ENCODE peak calls at places on chromosomes 7 and 10, in ten cellular contexts. K is A549, F is HepG2, P is heart left ventricle, G is upper lobe of left lung, T is IMR-90, Q is gastrocnemius medialis, Y is HCT116, X is body of pancreas, B is K562. S is an unnamed sample.

GRCh38 chr7:140033779-140034363 is 28.9 kb downstream of the PARP12 start:
- ATAC-seq in T (no peak), X (no peak), G (no peak), Y (no peak), B (no peak), F (no peak), P (no peak), Q (no peak), K (no peak), S (no peak)

GRCh38 chr7:117129538-117129955 is 176.2 kb downstream of the ST7 start:
- ATAC-seq in X (no peak), K (no peak), G (no peak), P (peak), Q (no peak), B (no peak), T (no peak), Y (no peak), F (no peak), S (peak)

GRCh38 chr10:58757352-58758071 is 244.8 kb downstream of the BICC1 start:
- ATAC-seq in P (no peak), F (no peak), B (no peak), Y (no peak), Q (peak), X (no peak), K (no peak), T (no peak), G (no peak), S (no peak)

GRCh38 chr7:25887266-25887665 is 264.7 kb upstream of the NFE2L3 start:
- ATAC-seq in T (no peak), F (no peak), X (no peak), Q (no peak), G (no peak), B (no peak), K (no peak), P (no peak), Y (no peak), S (no peak)

GRCh38 chr10:3873728-3874461 is 88.9 kb upstream of the KLF6 start:
- ATAC-seq in X (peak), P (peak), Q (no peak), T (no peak), B (peak), G (no peak), F (no peak), Y (no peak), K (peak), S (peak)

GRCh38 chr7:158394936-158395335 is 192.7 kb downstream of the PTPRN2 start:
- ATAC-seq in B (peak), T (no peak), G (no peak), F (peak), P (no peak), X (no peak), Q (no peak), K (peak), Y (peak), S (no peak)

GRCh38 chr10:11906714-11907113 is 83.6 kb downstream of the PROSER2 start:
- ATAC-seq in K (no peak), F (no peak), Q (no peak), G (no peak), P (no peak), T (no peak), X (no peak), B (no peak), Y (no peak), S (no peak)

GRCh38 chr10:127576751-127577161 is 27.6 kb downstream of the NPS start:
- ATAC-seq in P (peak), X (no peak), K (no peak), B (no peak), F (no peak), Y (no peak), Q (peak), T (no peak), G (no peak), S (no peak)

GRCh38 chr7:151110941-151111645 is 24.8 kb downstream of the AGAP3 start:
- ATAC-seq in F (peak), T (peak), K (peak), B (peak), Q (peak), Y (peak), P (peak), X (peak), G (peak), S (peak)

GRCh38 chr10:132403511-132404168 is 6.6 kb downstream of the PWWP2B start:
- ATAC-seq in X (no peak), T (no peak), Q (no peak), P (no peak), B (no peak), G (no peak), F (no peak), Y (no peak), K (no peak), S (no peak)

GRCh38 chr10:68144709-68145108 is 35.4 kb downstream of the MYPN start:
- ATAC-seq in P (no peak), G (no peak), K (no peak), Y (no peak), Q (no peak), B (no peak), X (peak), F (no peak), T (no peak), S (no peak)

GRCh38 chr10:85175635-85176034 is 847.2 kb downstream of the CCSER2 start:
- ATAC-seq in F (no peak), Q (no peak), T (no peak), G (no peak), Y (peak), P (no peak), B (no peak), X (no peak), K (no peak), S (no peak)

GRCh38 chr7:2886391-2886790 is 42.3 kb upstream of the GNA12 start:
- ATAC-seq in Y (peak), K (peak), G (no peak), X (no peak), F (peak), B (no peak), Q (no peak), P (no peak), T (no peak), S (no peak)

GRCh38 chr7:121440857-121441503 is 44.9 kb upstream of the FAM3C start:
- ATAC-seq in P (peak), T (no peak), F (no peak), X (peak), Q (no peak), Y (no peak), G (no peak), K (no peak), B (peak), S (peak)

GRCh38 chr10:24685958-24686540 is 37.6 kb downstream of the ARHGAP21 start:
- ATAC-seq in P (peak), Q (peak), X (no peak), B (no peak), Y (no peak), K (no peak), G (no peak), F (no peak), T (peak), S (no peak)

GRCh38 chr10:71840177-71840711 is 10.8 kb downstream of the PSAP start:
- ATAC-seq in K (peak), X (peak), G (peak), F (no peak), Q (no peak), P (peak), T (peak), Y (peak), B (no peak), S (peak)

GRCh38 chr7:142196066-142196840 is 61.6 kb downstream of the PRSS58 start:
- ATAC-seq in B (no peak), G (no peak), F (no peak), T (no peak), Q (no peak), K (no peak), X (no peak), Y (no peak), P (no peak), S (no peak)

GRCh38 chr7:92025260-92025659 is 84.6 kb downstream of the AKAP9 start:
- ATAC-seq in Y (no peak), K (peak), Q (no peak), F (no peak), X (no peak), T (peak), P (no peak), G (no peak), B (no peak), S (no peak)

GRCh38 chr7:106823631-106824030 is 41.5 kb upstream of the PIK3CG start:
- ATAC-seq in T (no peak), Y (peak), B (no peak), K (no peak), F (peak), G (no peak), X (no peak), Q (no peak), P (no peak), S (no peak)

GRCh38 chr7:43693687-43694398 is 35.5 kb downstream of the COA1 start:
- ATAC-seq in B (no peak), F (peak), K (peak), T (peak), Q (no peak), X (no peak), G (no peak), Y (peak), P (no peak), S (no peak)

DNA sequence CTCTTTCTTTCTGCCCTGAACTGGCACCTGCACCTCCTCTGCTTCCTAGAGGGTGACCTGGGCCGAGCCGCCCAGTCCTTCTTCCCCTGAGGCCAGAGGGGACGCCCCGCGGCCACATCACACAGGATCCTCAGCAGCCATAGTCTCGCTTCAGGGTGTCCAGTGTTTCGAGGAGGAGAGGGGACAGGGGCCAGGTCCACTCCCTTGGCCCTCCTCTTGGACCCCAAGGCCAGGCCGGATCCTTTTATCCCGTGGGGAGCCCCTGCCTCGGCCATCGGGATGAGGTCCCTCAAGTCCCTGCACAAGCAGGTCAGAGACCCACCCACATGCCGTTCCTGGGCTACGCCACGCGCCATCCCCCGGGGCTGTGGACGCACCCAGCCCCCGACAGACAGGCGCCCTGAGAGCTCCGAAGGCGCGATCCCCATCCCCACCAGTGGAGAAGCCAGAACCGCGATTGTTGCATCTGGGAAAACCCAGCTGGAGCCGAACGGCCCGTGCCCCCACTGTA is 3.6 kb downstream of the BHLHA15 start:
- ATAC-seq in K (no peak), Y (no peak), P (no peak), X (no peak), B (no peak), G (no peak), T (no peak), F (no peak), Q (no peak), S (no peak)
- TF ChIP-seq POLR2A in K (no peak), Y (no peak), P (no peak), X (no peak), B (no peak), G (no peak), T (no peak), F (no peak), Q (no peak), S (no peak)

GRCh38 chr7:7820939-7821338 is 102.5 kb upstream of the RPA3 start:
- ATAC-seq in Y (no peak), X (no peak), B (no peak), T (no peak), Q (no peak), G (no peak), K (no peak), F (no peak), P (no peak), S (no peak)

GRCh38 chr7:7821517-7821916 is 103.1 kb upstream of the RPA3 start:
- ATAC-seq in T (no peak), G (no peak), Q (no peak), X (no peak), K (no peak), P (no peak), B (no peak), Y (no peak), F (no peak), S (no peak)

GRCh38 chr7:7820409-7820808 is 102.0 kb upstream of the RPA3 start:
- ATAC-seq in P (no peak), K (no peak), Y (no peak), X (no peak), G (no peak), F (no peak), Q (no peak), T (no peak), B (no peak), S (no peak)

GRCh38 chr7:7817748-7818147 is 99.3 kb upstream of the RPA3 start:
- ATAC-seq in Y (no peak), G (no peak), Q (no peak), X (no peak), K (no peak), B (no peak), P (no peak), T (no peak), F (no peak), S (no peak)

GRCh38 chr7:7819442-7820247 is 101.2 kb upstream of the RPA3 start:
- ATAC-seq in K (no peak), Q (no peak), G (no peak), Y (no peak), T (no peak), P (no peak), X (no peak), F (no peak), B (no peak), S (no peak)
- H3K27ac ChIP-seq in K (no peak), Q (no peak), G (no peak), Y (no peak), T (no peak), P (no peak), X (no peak), F (no peak), B (no peak), S (no peak)

GRCh38 chr10:44882146-44882720 is 28.9 kb upstream of the TMEM72 start:
- ATAC-seq in X (peak), T (no peak), F (no peak), Q (no peak), Y (no peak), K (no peak), B (no peak), P (no peak), G (no peak), S (no peak)

GRCh38 chr10:44881639-44882038 is 29.5 kb upstream of the TMEM72 start:
- ATAC-seq in K (no peak), T (no peak), Q (no peak), X (no peak), B (no peak), Y (no peak), G (no peak), P (no peak), F (no peak), S (no peak)

GRCh38 chr10:44879531-44879899 is 31.6 kb upstream of the TMEM72 start:
- ATAC-seq in K (no peak), B (peak), T (no peak), Y (no peak), Q (peak), P (peak), F (no peak), X (no peak), G (no peak), S (peak)

GRCh38 chr10:44880090-44880715 is 30.9 kb upstream of the TMEM72 start:
- ATAC-seq in B (no peak), Y (no peak), X (no peak), F (no peak), Q (no peak), P (no peak), K (no peak), T (no peak), G (no peak), S (no peak)

DNA sequence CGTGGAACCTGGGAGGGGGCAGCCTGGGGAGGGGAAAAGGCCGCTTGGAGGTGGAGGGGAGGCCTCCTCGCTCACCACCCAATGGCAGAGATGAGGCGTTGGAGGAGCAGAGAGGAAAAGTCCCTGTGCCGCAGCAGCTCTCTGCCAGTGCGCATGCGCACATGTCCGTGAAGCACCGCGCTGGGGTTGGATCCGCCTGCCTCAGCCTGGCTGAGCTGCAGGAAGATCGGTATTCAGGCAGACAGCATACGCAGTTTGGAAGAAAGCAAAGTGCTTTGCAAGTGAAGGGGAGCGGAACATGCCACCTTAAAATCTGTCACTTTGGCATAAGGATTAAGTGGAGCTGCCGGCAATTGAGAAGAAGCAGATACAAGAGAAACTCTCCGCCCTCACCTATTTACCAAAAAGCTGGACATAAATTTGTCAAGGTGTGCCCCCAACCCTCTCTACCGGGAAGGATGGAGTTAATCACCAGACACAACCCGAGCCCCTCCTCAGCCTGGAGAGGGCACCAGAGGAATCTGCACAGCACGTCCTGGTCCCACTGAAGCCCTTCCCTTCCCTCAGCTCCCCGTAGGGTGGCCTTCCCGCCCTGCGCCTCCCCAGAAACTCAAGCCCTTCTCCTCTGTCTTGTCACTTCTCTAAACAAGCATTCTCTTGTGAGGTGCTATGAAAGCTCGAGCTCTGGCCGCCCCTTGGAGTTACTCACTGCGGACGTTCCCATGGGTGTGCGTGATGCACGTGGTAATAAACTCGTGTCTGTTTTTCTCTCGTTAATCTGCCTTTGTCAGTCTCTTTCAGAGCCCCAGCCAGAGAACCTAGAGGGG is 32.2 kb upstream of the TMEM72 start:
- ATAC-seq in G (peak), K (peak), P (peak), B (peak), Y (no peak), Q (peak), X (peak), F (peak), T (peak), S (peak)
- TF ChIP-seq POLR2A in G (no peak), K (peak), P (no peak), B (no peak), Y (no peak), Q (no peak), X (no peak), F (no peak), T (no peak), S (peak)

DNA sequence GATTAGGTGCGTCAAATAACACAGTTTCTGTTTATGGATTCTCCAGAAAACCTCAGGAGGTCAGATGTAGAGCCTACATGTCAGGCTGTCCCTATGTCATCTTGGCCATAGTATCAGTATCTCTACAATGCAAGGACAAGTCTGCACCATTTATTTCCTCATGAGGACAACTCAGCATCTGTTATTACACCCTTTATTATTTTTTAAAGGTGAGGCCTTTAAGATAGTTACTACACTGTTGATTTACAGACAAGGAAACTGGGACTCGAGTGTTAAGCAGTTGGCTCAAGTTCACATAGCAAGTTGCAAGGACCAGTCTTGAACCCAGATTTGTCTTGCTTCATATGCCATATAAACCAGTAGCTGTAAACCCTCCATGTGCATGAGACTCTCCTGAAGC is 23.2 kb upstream of the PPA1 start:
- ATAC-seq in Y (peak), Q (no peak), X (no peak), K (no peak), F (peak), G (no peak), P (no peak), B (no peak), T (no peak), S (no peak)
- H3K27ac ChIP-seq in Y (no peak), Q (no peak), X (no peak), K (no peak), F (no peak), G (no peak), P (no peak), B (no peak), T (no peak), S (no peak)

GRCh38 chr10:135601-136464 is 578 bp downstream of the ZMYND11 start:
- ATAC-seq in B (peak), K (peak), Q (peak), Y (peak), G (peak), F (peak), T (peak), X (peak), P (peak), S (peak)
- TF ChIP-seq POLR2A in B (peak), K (no peak), Q (peak), Y (no peak), G (no peak), F (peak), T (peak), X (peak), P (no peak), S (no peak)

DNA sequence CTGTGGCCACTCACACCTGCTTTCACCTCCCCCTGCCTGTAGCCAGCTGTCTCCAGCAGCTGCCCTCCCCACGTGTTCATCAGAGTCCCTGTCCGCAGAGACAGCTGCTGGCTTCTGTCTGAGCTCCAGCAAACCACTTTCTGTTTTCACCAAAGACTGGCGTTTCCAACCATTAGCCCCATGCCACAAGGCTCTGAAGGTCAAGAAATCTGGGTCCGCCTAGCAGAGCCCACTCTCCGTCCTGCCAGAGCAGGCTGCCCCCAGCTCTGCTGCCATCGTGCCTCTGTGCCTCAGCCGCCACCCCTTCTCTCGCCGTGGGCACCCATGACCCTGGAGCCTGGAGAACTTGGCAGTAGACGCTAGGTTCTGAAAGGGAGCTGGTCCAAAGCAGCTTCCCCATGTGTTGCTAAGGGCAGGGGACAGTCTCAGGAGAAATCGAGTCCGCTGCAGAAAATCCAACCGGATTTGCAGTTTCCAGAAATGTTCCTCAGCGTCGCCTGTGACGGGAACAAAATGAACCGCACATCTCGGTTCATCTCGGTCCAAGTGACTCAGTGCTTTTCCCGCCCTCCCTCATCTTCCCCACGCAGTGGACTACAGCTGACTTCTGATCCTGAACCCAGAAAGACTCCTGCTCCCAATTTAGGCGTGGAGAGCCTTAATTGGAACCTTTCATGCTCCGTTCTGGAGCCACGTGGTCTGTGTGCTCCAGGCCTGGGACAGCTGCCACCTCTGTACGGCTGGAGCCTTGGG is 28.0 kb downstream of the TMEM120A start:
- ATAC-seq in G (peak), Y (no peak), X (peak), T (no peak), B (no peak), P (peak), Q (peak), K (no peak), F (no peak), S (peak)
- H3K27ac ChIP-seq in G (peak), Y (no peak), X (peak), T (no peak), B (no peak), P (peak), Q (peak), K (no peak), F (no peak), S (peak)

DNA sequence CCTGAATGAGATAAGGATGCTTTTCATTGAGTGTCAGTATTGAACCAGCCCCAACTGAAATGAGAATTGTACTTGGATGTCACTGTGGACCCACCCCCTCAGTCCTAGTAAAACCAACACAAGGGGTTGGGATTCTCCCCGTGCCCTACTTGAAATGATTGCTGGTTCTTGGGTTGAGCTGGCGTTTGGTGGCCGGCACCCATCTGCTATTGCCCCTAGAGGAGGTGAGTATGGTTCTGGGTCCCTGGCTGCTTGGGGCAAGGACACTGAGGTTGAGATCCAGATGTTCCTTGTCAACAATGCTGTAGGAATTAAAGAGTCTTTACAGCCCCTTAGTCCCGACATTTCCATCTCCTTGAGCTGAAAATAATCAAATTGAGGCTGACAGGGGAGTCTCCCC is 170.0 kb upstream of the ZNF32 start:
- ATAC-seq in X (no peak), F (no peak), B (no peak), K (no peak), Y (no peak), Q (no peak), P (no peak), G (no peak), T (no peak), S (no peak)
- TF ChIP-seq POLR2A in X (no peak), F (no peak), B (no peak), K (no peak), Y (no peak), Q (no peak), P (no peak), G (no peak), T (no peak), S (no peak)

S was measured in gastroesophageal sphincter.